ENCODE peak calls at places on chromosomes 4 and X, in five cellular contexts. F is sigmoid colon; X is cardiac fibroblast; E is CD4-positive, alpha-beta T cell; Q is fibroblast of pulmonary artery. M is an unnamed sample.
A peak's percentile ranks its signal among the peaks of the same experiment; 100 is the strongest.

GRCh38 chr4:24800273-24800880 is 5.0 kb downstream of the SOD3 start:
- DNase-seq in E (no peak), Q (no peak), X (peak; percentile 36), F (no peak), M (no peak)

GRCh38 chrX:11480626-11481025 is 185.1 kb downstream of the ARHGAP6 start:
- DNase-seq in X (peak; percentile 54), Q (peak; percentile 46), F (no peak), E (no peak), M (no peak)

GRCh38 chr4:151603377-151603776 is 157.4 kb downstream of the GATB start:
- DNase-seq in E (no peak), X (no peak), F (no peak), Q (no peak), M (no peak)

GRCh38 chr4:155908187-155909139 is 5.0 kb downstream of the TDO2 start:
- DNase-seq in F (no peak), E (no peak), Q (no peak), X (no peak), M (no peak)

GRCh38 chr4:15031993-15032660 is 29.8 kb downstream of the CPEB2 start:
- DNase-seq in F (no peak), X (peak; percentile 28), E (no peak), Q (peak; percentile 51), M (no peak)

GRCh38 chrX:39688576-39689373 is 409.0 kb downstream of the BCOR start:
- DNase-seq in E (peak; percentile 32), X (peak; percentile 52), F (peak; percentile 76), Q (peak; percentile 40), M (peak; percentile 52)

GRCh38 chr4:94642561-94642866 is 115.2 kb upstream of the BMPR1B start:
- DNase-seq in X (no peak), Q (no peak), E (no peak), F (no peak), M (no peak)

GRCh38 chr4:19592391-19592790 is 659.3 kb upstream of the SLIT2 start:
- DNase-seq in X (no peak), F (no peak), E (no peak), Q (peak; percentile 20), M (peak; percentile 8)

GRCh38 chr4:55636622-55636999 is 513 bp upstream of the NMU start:
- DNase-seq in Q (no peak), X (no peak), E (no peak), F (no peak), M (no peak)

GRCh38 chr4:5561286-5561685 is 147.1 kb downstream of the EVC2 start:
- DNase-seq in X (no peak), Q (no peak), F (no peak), E (no peak), M (no peak)

GRCh38 chr4:10115657-10116624 is 658 bp downstream of the WDR1 start:
- DNase-seq in E (peak; percentile 73), X (peak; percentile 46), Q (no peak), F (no peak), M (peak; percentile 73)

GRCh38 chr4:147780137-147780777 is 48.4 kb downstream of the ARHGAP10 start:
- DNase-seq in X (no peak), F (no peak), Q (no peak), E (no peak), M (no peak)

GRCh38 chr4:99410075-99410474 is 25.1 kb downstream of the ADH7 start:
- DNase-seq in Q (no peak), F (no peak), X (no peak), E (no peak), M (no peak)

GRCh38 chrX:31071262-31071661 is 579 bp downstream of the FTHL17 start:
- DNase-seq in F (no peak), E (no peak), X (no peak), Q (no peak), M (no peak)

GRCh38 chr4:41538017-41538733 is at the start of gene LIMCH1:
- DNase-seq in E (no peak), Q (peak; percentile 22), F (peak; percentile 83), X (peak; percentile 40), M (peak; percentile 79)

GRCh38 chrX:134654398-134655012 is 3.8 kb downstream of the PLAC1 start:
- DNase-seq in F (no peak), E (no peak), X (no peak), Q (no peak), M (no peak)

GRCh38 chrX:153226344-153227190 is 47.5 kb downstream of the MAGEA1 start:
- DNase-seq in X (peak; percentile 44), Q (peak; percentile 21), F (no peak), E (no peak), M (peak; percentile 76)

GRCh38 chr4:89829470-89830138 is 7.4 kb downstream of the SNCA start:
- DNase-seq in E (no peak), Q (peak; percentile 68), X (peak; percentile 31), F (peak; percentile 67), M (no peak)

GRCh38 chr4:146243141-146243882 is 29.0 kb downstream of the REELD1 start:
- DNase-seq in F (no peak), E (peak; percentile 49), X (no peak), Q (peak; percentile 28), M (no peak)

GRCh38 chrX:17247144-17247543 is 127.9 kb upstream of the NHS start:
- DNase-seq in X (no peak), Q (no peak), F (no peak), E (no peak), M (no peak)

GRCh38 chr4:175531405-175532091 is 280.5 kb downstream of the GPM6A start:
- DNase-seq in F (no peak), E (no peak), Q (peak; percentile 47), X (peak; percentile 1), M (peak; percentile 38)

GRCh38 chrX:45070116-45071007 is 130.3 kb downstream of the DIPK2B start:
- DNase-seq in F (no peak), E (no peak), X (peak; percentile 73), Q (peak; percentile 72), M (peak; percentile 68)

GRCh38 chr4:99749445-99750391 is 66.9 kb upstream of the DAPP1 start:
- DNase-seq in E (no peak), F (no peak), X (no peak), Q (no peak), M (no peak)

GRCh38 chrX:41353964-41354363 is 20.0 kb downstream of the DDX3X start:
- DNase-seq in F (no peak), X (no peak), E (no peak), Q (no peak), M (no peak)

GRCh38 chr4:140931904-140932303 is 175.7 kb upstream of the TBC1D9 start:
- DNase-seq in F (no peak), X (no peak), Q (no peak), E (no peak), M (no peak)

GRCh38 chrX:111719426-111720210 is 38.6 kb downstream of the ALG13 start:
- DNase-seq in Q (peak; percentile 14), X (peak; percentile 31), E (no peak), F (no peak), M (peak; percentile 3)

GRCh38 chr4:148090503-148091476 is 351.4 kb downstream of the NR3C2 start:
- DNase-seq in Q (no peak), E (no peak), F (no peak), X (no peak), M (no peak)

DNA sequence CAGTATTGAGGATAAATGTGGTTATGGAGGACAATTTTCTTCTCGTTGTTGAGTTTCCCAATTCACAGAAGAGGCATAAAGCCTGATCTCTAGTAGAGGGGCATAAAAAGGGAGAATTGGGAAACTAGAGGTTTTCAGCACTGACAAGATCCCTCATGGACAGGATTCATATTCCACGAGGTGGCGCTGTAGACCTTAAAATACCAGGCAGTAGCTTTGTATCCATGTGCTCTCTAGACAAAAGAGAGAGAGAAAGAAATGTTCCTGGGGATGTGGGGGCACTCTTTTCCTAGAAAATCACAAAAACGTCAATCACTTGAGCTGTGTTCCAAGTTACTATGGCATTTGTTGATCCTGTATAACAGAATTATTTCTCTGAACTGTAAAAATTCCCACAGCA is 128.3 kb downstream of the MAGEE1 start:
- DNase-seq in E (no peak), X (peak; percentile 40), F (no peak), Q (peak; percentile 46), M (peak; percentile 38)
- TF ChIP-seq CTCF in E (no peak), X (peak; percentile 18), F (no peak), Q (peak; percentile 15), M (no peak)

GRCh38 chrX:15598031-15598430 is 2.7 kb downstream of the ACE2 start:
- DNase-seq in X (no peak), F (no peak), E (no peak), Q (no peak), M (no peak)

GRCh38 chrX:15600071-15600470 is 689 bp downstream of the ACE2 start:
- DNase-seq in F (no peak), E (no peak), Q (no peak), X (no peak), M (no peak)

DNA sequence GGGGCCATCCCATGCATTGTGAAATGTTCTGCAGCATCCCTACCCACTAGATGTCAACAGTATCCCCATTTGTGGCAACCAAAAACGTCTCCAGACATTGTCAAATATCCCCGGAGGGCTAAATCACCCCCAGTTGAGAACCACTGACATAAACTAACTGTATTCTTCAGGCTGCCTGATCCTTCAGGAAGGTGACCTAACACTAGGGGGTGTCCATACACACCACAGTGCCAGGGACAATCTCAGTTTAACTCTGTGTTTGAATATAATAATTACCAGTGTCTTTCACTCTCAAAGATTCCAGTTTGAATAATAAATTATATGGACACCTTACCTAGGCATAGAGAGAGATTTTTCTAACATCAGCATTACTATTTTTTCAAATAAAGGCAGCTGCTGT is 6.4 kb downstream of the ACE2 start:
- DNase-seq in X (no peak), Q (no peak), F (no peak), E (no peak), M (peak; percentile 14)
- TF ChIP-seq CTCF in X (peak; percentile 28), Q (no peak), F (no peak), E (no peak), M (no peak)

GRCh38 chr4:119755599-119755998 is 127.0 kb upstream of the PDE5A start:
- DNase-seq in Q (no peak), X (no peak), F (no peak), E (no peak), M (no peak)
- TF ChIP-seq CTCF in Q (no peak), X (no peak), F (no peak), E (no peak), M (no peak)

GRCh38 chr4:106875340-106875739 is 160.8 kb downstream of the DKK2 start:
- DNase-seq in Q (no peak), E (no peak), X (no peak), F (no peak), M (no peak)
- TF ChIP-seq CTCF in Q (no peak), E (no peak), X (no peak), F (no peak), M (no peak)

GRCh38 chr4:168028970-168029610 is 63.2 kb upstream of the ANXA10 start:
- DNase-seq in X (no peak), E (no peak), F (no peak), Q (no peak), M (peak; percentile 31)

GRCh38 chr4:168028568-168028967 is 63.8 kb upstream of the ANXA10 start:
- DNase-seq in E (no peak), Q (peak; percentile 16), X (peak; percentile 22), F (no peak), M (peak; percentile 71)
- TF ChIP-seq CTCF in E (no peak), Q (peak; percentile 6), X (peak; percentile 15), F (no peak), M (peak; percentile 16)

GRCh38 chr4:173281001-173281400 is 53.2 kb downstream of the HMGB2 start:
- DNase-seq in Q (no peak), F (no peak), E (no peak), X (no peak), M (no peak)
- TF ChIP-seq CTCF in Q (no peak), F (no peak), E (no peak), X (no peak), M (no peak)